ENCODE peak calls at places on chromosome 1, in six cellular contexts. T is ovary, X is right atrium auricular region, L is right lobe of liver, C is testis, V is MCF 10A. Z is an unnamed sample.

GRCh38 chr1:218392717-218393116 is 47.6 kb downstream of the TGFB2 start:
- DNase-seq in T (no peak), X (no peak), L (no peak), C (no peak), V (no peak), Z (no peak)

GRCh38 chr1:210597555-210598134 is 268.9 kb downstream of the HHAT start:
- DNase-seq in T (no peak), X (no peak), L (no peak), C (no peak), V (peak; percentile 94), Z (peak; percentile 91)

GRCh38 chr1:182101415-182102041 is 40.0 kb upstream of the ZNF648 start:
- DNase-seq in T (no peak), X (no peak), L (no peak), C (no peak), V (no peak), Z (peak; percentile 89)

GRCh38 chr1:59046730-59047157 is 250.2 kb upstream of the FGGY start:
- DNase-seq in T (no peak), X (no peak), L (no peak), C (no peak), V (no peak), Z (no peak)

GRCh38 chr1:46772571-46772970 is 26.3 kb upstream of the CYP4B1 start:
- DNase-seq in T (no peak), X (no peak), L (no peak), C (no peak), V (no peak), Z (no peak)

GRCh38 chr1:5161372-5161771 is 507.0 kb downstream of the AJAP1 start:
- DNase-seq in T (no peak), X (no peak), L (no peak), C (no peak), V (no peak), Z (no peak)

GRCh38 chr1:12344611-12345299 is 114.9 kb downstream of the VPS13D start:
- DNase-seq in T (no peak), X (peak; percentile 60), L (peak; percentile 42), C (peak; percentile 20), V (no peak), Z (no peak)

GRCh38 chr1:224432141-224432540 is 2.5 kb downstream of the WDR26 start:
- DNase-seq in T (no peak), X (no peak), L (no peak), C (no peak), V (no peak), Z (no peak)

GRCh38 chr1:226569879-226570547 is 21.4 kb downstream of the STUM start:
- DNase-seq in T (no peak), X (no peak), L (no peak), C (no peak), V (peak; percentile 34), Z (no peak)

GRCh38 chr1:182484531-182485257 is 34.7 kb downstream of the RGSL1 start:
- DNase-seq in T (no peak), X (no peak), L (peak; percentile 22), C (no peak), V (peak; percentile 56), Z (peak; percentile 27)

GRCh38 chr1:184836934-184837698 is 82.5 kb upstream of the EDEM3 start:
- DNase-seq in T (no peak), X (no peak), L (no peak), C (no peak), V (no peak), Z (no peak)

GRCh38 chr1:52268372-52268771 is 97.6 kb downstream of the CC2D1B start:
- DNase-seq in T (no peak), X (no peak), L (peak; percentile 22), C (no peak), V (no peak), Z (peak; percentile 49)

GRCh38 chr1:112687785-112688496 is 13.5 kb downstream of the MOV10 start:
- DNase-seq in T (no peak), X (peak; percentile 51), L (no peak), C (no peak), V (no peak), Z (no peak)

GRCh38 chr1:3267550-3268270 is 186.8 kb upstream of the ARHGEF16 start:
- DNase-seq in T (no peak), X (no peak), L (no peak), C (no peak), V (no peak), Z (no peak)

GRCh38 chr1:12161662-12162458 is 4.9 kb upstream of the TNFRSF1B start:
- DNase-seq in T (peak; percentile 90), X (peak; percentile 97), L (peak; percentile 93), C (peak; percentile 88), V (peak; percentile 91), Z (peak; percentile 70)

GRCh38 chr1:173669491-173669941 is at the start of gene ANKRD45:
- DNase-seq in T (peak; percentile 79), X (no peak), L (peak; percentile 43), C (peak; percentile 80), V (no peak), Z (peak; percentile 40)

GRCh38 chr1:19974822-19975416 is 4.5 kb downstream of the PLA2G2A start:
- DNase-seq in T (peak; percentile 77), X (peak; percentile 78), L (peak; percentile 51), C (peak; percentile 74), V (peak; percentile 67), Z (peak; percentile 78)

GRCh38 chr1:221858758-221859157 is 116.9 kb upstream of the DUSP10 start:
- DNase-seq in T (no peak), X (no peak), L (no peak), C (no peak), V (peak; percentile 95), Z (peak; percentile 94)

GRCh38 chr1:216483672-216484401 is 60.6 kb upstream of the USH2A start:
- DNase-seq in T (no peak), X (no peak), L (no peak), C (no peak), V (no peak), Z (no peak)

GRCh38 chr1:198245379-198245778 is 88.6 kb downstream of the NEK7 start:
- DNase-seq in T (no peak), X (no peak), L (no peak), C (no peak), V (no peak), Z (no peak)

GRCh38 chr1:20981903-20982695 is 194.6 kb downstream of the EIF4G3 start:
- DNase-seq in T (no peak), X (no peak), L (no peak), C (no peak), V (peak; percentile 40), Z (peak; percentile 27)
- TF ChIP-seq CTCF in T (no peak), X (peak; percentile 55), L (peak; percentile 37), C (no peak), V (no peak), Z (peak; percentile 32)

GRCh38 chr1:200134116-200134515 is 106.6 kb downstream of the NR5A2 start:
- DNase-seq in T (no peak), X (no peak), L (no peak), C (no peak), V (no peak), Z (peak; percentile 80)

GRCh38 chr1:200136384-200136783 is 108.9 kb downstream of the NR5A2 start:
- DNase-seq in T (no peak), X (no peak), L (no peak), C (no peak), V (no peak), Z (no peak)

GRCh38 chr1:200143347-200143746 is 115.8 kb downstream of the NR5A2 start:
- DNase-seq in T (no peak), X (no peak), L (no peak), C (no peak), V (no peak), Z (no peak)

DNA sequence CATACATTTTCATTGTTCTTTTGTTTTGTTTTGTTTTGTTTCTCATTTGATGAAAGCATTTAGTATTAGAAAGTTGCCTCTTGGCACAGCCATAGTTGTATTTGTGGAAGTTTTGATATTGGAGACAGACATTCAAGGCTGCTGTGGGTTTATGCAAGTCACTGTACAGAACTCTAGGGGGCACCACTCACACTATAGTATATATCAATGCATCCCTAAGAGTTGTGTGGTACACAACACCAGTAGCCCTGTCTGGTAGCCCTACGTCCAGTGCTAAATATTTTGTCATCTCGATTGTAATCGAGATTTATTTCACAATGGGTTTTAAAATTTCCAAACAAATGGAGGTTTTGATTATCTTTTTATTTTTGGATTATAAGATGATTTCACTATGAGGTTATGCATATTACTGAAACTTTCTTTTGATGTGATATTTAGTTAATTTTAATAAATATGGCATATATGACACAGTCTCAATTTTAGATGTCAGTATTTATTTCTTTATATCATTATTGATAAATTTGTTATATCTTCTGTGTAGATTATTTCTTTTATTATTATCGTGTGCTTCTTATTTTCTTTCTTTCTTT is 112.2 kb downstream of the NR5A2 start:
- DNase-seq in T (no peak), X (no peak), L (no peak), C (peak; percentile 30), V (peak; percentile 81), Z (peak; percentile 76)
- TF ChIP-seq CTCF in T (no peak), X (peak; percentile 51), L (peak; percentile 55), C (no peak), V (peak; percentile 83), Z (peak; percentile 88)

GRCh38 chr1:1599030-1599916 is 662 bp downstream of the FNDC10 start:
- DNase-seq in T (no peak), X (no peak), L (no peak), C (no peak), V (no peak), Z (peak; percentile 58)
- TF ChIP-seq CTCF in T (no peak), X (no peak), L (no peak), C (no peak), V (no peak), Z (no peak)

DNA sequence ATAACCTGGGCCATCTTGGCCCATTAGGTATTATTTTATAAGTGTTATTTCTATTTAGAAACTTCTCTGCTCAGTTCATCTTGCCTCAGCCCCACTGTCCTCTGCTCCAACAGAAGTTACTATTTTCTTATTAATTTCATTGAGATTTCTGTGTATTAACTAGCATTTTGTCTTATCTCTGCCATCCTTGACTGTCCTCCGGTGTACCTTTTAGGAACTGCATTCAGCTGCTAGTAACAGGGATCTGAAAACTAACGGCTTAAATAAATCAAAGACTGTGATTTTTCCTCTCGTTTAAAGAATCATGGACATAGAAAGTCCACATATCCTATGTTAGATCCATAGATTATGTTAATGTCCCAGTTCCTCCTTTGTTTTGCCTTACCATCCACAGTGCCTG is 382.5 kb downstream of the MATN1 start:
- DNase-seq in T (no peak), X (no peak), L (no peak), C (no peak), V (no peak), Z (no peak)
- TF ChIP-seq CTCF in T (no peak), X (no peak), L (no peak), C (no peak), V (no peak), Z (no peak)

Z was measured in epithelial cell of esophagus.